ENCODE peak calls at places on chromosomes 6 and 20, in four cellular contexts. V is psoas muscle, N is heart right ventricle, Q is right lobe of liver. U is an unnamed sample. For H3K4me1 and H3K27me3, the result is how much of the 10 kb centered on the place peaks cover.

GRCh38 chr6:35469711-35470662 is 1.8 kb downstream of the RPL10A start:
- DNase-seq in N (no peak), V (no peak), Q (no peak), U (no peak)

GRCh38 chr6:122839477-122839876 is 50.4 kb downstream of the SMPDL3A start:
- DNase-seq in Q (peak), V (no peak), N (no peak), U (no peak)

GRCh38 chr20:63734946-63735858 is 1.3 kb upstream of the LIME1 start:
- DNase-seq in Q (peak), V (no peak), N (no peak), U (peak)

GRCh38 chr20:64192406-64192805 is 28.2 kb downstream of the MYT1 start:
- DNase-seq in Q (no peak), V (no peak), N (no peak), U (no peak)

GRCh38 chr20:38673731-38674177 is 50.5 kb upstream of the SLC32A1 start:
- DNase-seq in N (no peak), V (no peak), Q (no peak), U (no peak)

GRCh38 chr6:29678114-29678513 is 2.8 kb downstream of the ZFP57 start:
- DNase-seq in V (no peak), Q (no peak), N (no peak), U (no peak)

GRCh38 chr20:19730716-19731115 is 27.3 kb upstream of the RIN2 start:
- DNase-seq in Q (no peak), N (no peak), V (no peak), U (no peak)

GRCh38 chr20:52410182-52410647 is 218.6 kb upstream of the ZFP64 start:
- DNase-seq in Q (no peak), N (no peak), V (no peak), U (no peak)

GRCh38 chr6:105607624-105608392 is 204.9 kb upstream of the PREP start:
- DNase-seq in Q (no peak), N (no peak), V (no peak), U (no peak)

GRCh38 chr20:54026300-54027064 is 43.9 kb downstream of the BCAS1 start:
- DNase-seq in N (no peak), V (no peak), Q (no peak), U (no peak)

GRCh38 chr6:5782783-5783567 is 223.8 kb downstream of the NRN1 start:
- DNase-seq in V (peak), Q (no peak), N (peak), U (no peak)

GRCh38 chr6:11738681-11739375 is 39.8 kb downstream of the ADTRP start:
- DNase-seq in Q (no peak), N (no peak), V (no peak), U (no peak)

GRCh38 chr6:139743629-139744028 is 369.2 kb upstream of the CITED2 start:
- DNase-seq in N (no peak), Q (no peak), V (no peak), U (no peak)

GRCh38 chr6:56357616-56358373 is 110.4 kb upstream of the COL21A1 start:
- DNase-seq in N (no peak), V (no peak), Q (no peak), U (no peak)

GRCh38 chr6:5967594-5967993 is 39.1 kb downstream of the NRN1 start:
- DNase-seq in Q (no peak), V (no peak), N (no peak), U (no peak)

GRCh38 chr20:51381557-51381956 is 161.0 kb downstream of the NFATC2 start:
- DNase-seq in V (no peak), N (no peak), Q (no peak), U (peak)

GRCh38 chr6:142323377-142323776 is 21.6 kb downstream of the ADGRG6 start:
- DNase-seq in N (no peak), V (no peak), Q (no peak), U (no peak)

GRCh38 chr6:136607204-136607931 is 57.1 kb upstream of the MAP7 start:
- DNase-seq in V (no peak), N (no peak), Q (no peak), U (no peak)

GRCh38 chr6:20325641-20326421 is 75.8 kb upstream of the E2F3 start:
- DNase-seq in V (no peak), N (no peak), Q (no peak), U (no peak)

GRCh38 chr20:8060977-8061376 is 41.4 kb upstream of the TMX4 start:
- DNase-seq in N (no peak), Q (no peak), V (no peak), U (no peak)

GRCh38 chr20:43767686-43768474 is 41.1 kb upstream of the GTSF1L start:
- DNase-seq in Q (no peak), V (no peak), N (no peak), U (no peak)

GRCh38 chr6:87789198-87789899 is 87.3 kb upstream of the AKIRIN2 start:
- DNase-seq in N (no peak), V (no peak), Q (no peak), U (no peak)

GRCh38 chr6:9554351-9554750 is 860.5 kb downstream of the TFAP2A start:
- DNase-seq in V (no peak), Q (no peak), N (no peak), U (no peak)

GRCh38 chr20:64051532-64052325 is 2.3 kb upstream of the SOX18 start:
- DNase-seq in V (peak), Q (peak), N (peak), U (no peak)

GRCh38 chr20:63955281-63955845 is 853 bp downstream of the UCKL1 start:
- DNase-seq in Q (no peak), N (peak), V (peak), U (no peak)

GRCh38 chr6:138571585-138572199 is 72.4 kb upstream of the NHSL1 start:
- DNase-seq in V (no peak), N (no peak), Q (no peak), U (no peak)

GRCh38 chr6:25061289-25061945 is 125.7 kb upstream of the RIPOR2 start:
- DNase-seq in Q (no peak), V (peak), N (peak), U (no peak)

GRCh38 chr6:161618816-161619454 is 345.1 kb upstream of the AGPAT4 start:
- DNase-seq in Q (peak), V (peak), N (no peak), U (no peak)

GRCh38 chr20:44683263-44684046 is 31.7 kb upstream of the CCN5 start:
- DNase-seq in V (no peak), N (no peak), Q (peak), U (no peak)

GRCh38 chr6:64224819-64225218 is 589.2 kb downstream of the PHF3 start:
- DNase-seq in N (peak), V (no peak), Q (no peak), U (no peak)

GRCh38 chr6:35586542-35586941 is 73.8 kb upstream of the TULP1 start:
- DNase-seq in Q (no peak), N (no peak), V (no peak), U (no peak)

GRCh38 chr6:14544689-14545088 is 427.1 kb downstream of the CD83 start:
- DNase-seq in N (no peak), V (no peak), Q (no peak), U (no peak)

GRCh38 chr6:168270274-168271174 is 49.1 kb downstream of the DACT2 start:
- DNase-seq in V (no peak), N (no peak), Q (peak), U (no peak)
- H3K4me1 ChIP-seq in V (under half), N (under half), Q (under half), U (under half)

GRCh38 chr6:158503846-158504245 is 56.0 kb upstream of the TMEM181 start:
- DNase-seq in V (no peak), N (no peak), Q (no peak), U (no peak)

GRCh38 chr6:158500016-158500735 is 59.7 kb upstream of the TMEM181 start:
- DNase-seq in V (no peak), Q (no peak), N (no peak), U (no peak)

GRCh38 chr6:158502593-158502950 is 57.3 kb upstream of the TMEM181 start:
- DNase-seq in N (no peak), Q (no peak), V (no peak), U (no peak)

GRCh38 chr6:158503222-158503621 is 56.7 kb upstream of the TMEM181 start:
- DNase-seq in Q (no peak), V (no peak), N (no peak), U (no peak)

GRCh38 chr6:158501638-158502592 is 58.0 kb upstream of the TMEM181 start:
- DNase-seq in N (no peak), V (no peak), Q (no peak), U (no peak)
- H3K27ac ChIP-seq in N (no peak), V (no peak), Q (no peak), U (no peak)

DNA sequence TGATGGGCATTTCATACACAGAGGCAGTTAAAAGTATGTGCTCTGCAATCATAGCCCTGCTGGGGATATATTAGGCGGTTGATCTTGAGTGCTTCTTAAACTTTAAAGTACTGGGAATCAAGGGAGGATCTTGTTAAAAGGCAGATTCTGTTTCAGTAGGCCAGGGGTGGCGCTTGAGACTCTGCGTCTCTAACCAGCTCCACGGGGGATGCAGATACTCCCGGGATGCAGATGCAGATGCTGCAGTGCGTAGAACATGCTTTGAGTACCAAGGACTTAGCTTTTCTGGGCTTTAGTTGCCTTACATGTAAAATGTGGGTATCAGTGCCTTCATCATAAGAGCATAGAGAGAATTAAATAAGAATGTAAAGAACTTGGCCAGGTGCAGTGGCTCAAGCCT is 44.4 kb upstream of the ENPP5 start:
- DNase-seq in Q (no peak), N (no peak), V (no peak), U (no peak)
- H3K27me3 ChIP-seq in Q (under half), N (under half), V (under half), U (under half)

DNA sequence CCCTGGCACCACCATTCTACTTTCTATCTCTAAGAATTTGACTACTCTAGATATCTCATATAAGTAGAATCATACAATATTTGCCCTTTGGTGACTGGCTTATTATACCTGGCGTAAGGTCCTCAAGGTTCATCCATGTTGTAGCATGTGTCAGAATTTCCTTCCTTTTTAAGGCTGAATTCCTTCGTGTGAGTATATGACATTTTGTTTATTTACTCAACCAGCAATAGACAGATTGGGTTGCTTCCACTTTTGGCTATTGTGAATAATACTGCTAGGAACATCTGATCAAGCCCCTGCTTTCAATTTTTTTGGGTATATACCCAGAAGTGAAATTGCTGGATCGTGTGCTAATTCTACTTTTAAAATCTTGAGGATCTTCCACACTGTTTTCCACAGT is 232.8 kb upstream of the MCHR2 start:
- DNase-seq in N (no peak), V (no peak), Q (no peak), U (no peak)
- H3K4me1 ChIP-seq in N (under half), V (under half), Q (under half), U (under half)

GRCh38 chr20:34316191-34316814 is 13.1 kb upstream of the AHCY start:
- DNase-seq in Q (no peak), N (no peak), V (no peak), U (no peak)
- H3K27ac ChIP-seq in Q (no peak), N (no peak), V (no peak), U (no peak)

GRCh38 chr6:135093578-135093977 is 39.0 kb upstream of the HBS1L start:
- DNase-seq in V (no peak), N (no peak), Q (no peak), U (no peak)

GRCh38 chr6:135097172-135097571 is 42.5 kb upstream of the HBS1L start:
- DNase-seq in V (no peak), Q (no peak), N (no peak), U (no peak)

GRCh38 chr6:135094403-135094821 is 39.8 kb upstream of the HBS1L start:
- DNase-seq in Q (no peak), V (no peak), N (no peak), U (no peak)

GRCh38 chr6:135096403-135097130 is 41.9 kb upstream of the HBS1L start:
- DNase-seq in V (no peak), Q (no peak), N (no peak), U (no peak)

DNA sequence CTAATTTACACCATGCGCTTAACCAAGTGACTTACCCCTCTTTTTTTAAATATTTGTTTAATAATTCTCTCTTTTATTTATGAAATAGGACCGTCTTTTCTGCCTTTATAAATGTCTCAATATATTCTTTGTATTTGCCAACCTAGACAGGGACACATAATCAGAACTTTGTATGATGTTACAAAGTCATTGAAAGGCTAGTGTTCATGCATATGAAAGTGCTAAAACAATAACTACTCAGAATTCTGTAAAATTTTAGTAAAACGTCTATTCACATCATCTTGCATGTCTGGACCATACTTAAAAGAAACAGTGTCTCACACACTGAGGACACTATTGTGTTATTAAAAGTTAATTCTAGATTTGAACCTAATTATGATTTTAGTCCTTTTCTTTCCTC is 41.1 kb upstream of the HBS1L start:
- DNase-seq in Q (no peak), V (no peak), N (no peak), U (no peak)
- H3K27me3 ChIP-seq in Q (under half), V (under half), N (under half), U (under half)

GRCh38 chr20:46004813-46005505 is 3.7 kb upstream of the MMP9 start:
- DNase-seq in V (no peak), N (no peak), Q (no peak), U (no peak)
- H3K4me1 ChIP-seq in V (under half), N (under half), Q (under half), U (half or more)